ENCODE peak calls at places on chromosomes 5 and 9, in nine cellular contexts. E, D, I, U, Z, S, T, K and R are unnamed samples.

GRCh38 chr5:129904667-129905466 is 602 bp downstream of the CHSY3 start:
- DNase-seq in E (peak), D (peak), I (peak), U (peak), Z (peak), S (peak), T (no peak), K (peak), R (peak)

GRCh38 chr9:134621558-134622110 is 20.0 kb upstream of the COL5A1 start:
- DNase-seq in E (no peak), D (no peak), I (no peak), U (no peak), Z (no peak), S (peak), T (no peak), K (no peak), R (peak)

GRCh38 chr5:157160001-157160400 is 6.1 kb downstream of the GARIN3 start:
- DNase-seq in E (no peak), D (no peak), I (no peak), U (no peak), Z (no peak), S (no peak), T (no peak), K (no peak), R (no peak)

GRCh38 chr5:29550523-29550922 is 1643.0 kb upstream of the CDH6 start:
- DNase-seq in E (no peak), D (no peak), I (no peak), U (no peak), Z (no peak), S (no peak), T (no peak), K (no peak), R (no peak)

GRCh38 chr5:112867411-112867810 is 6.3 kb downstream of the SRP19 start:
- DNase-seq in E (no peak), D (no peak), I (no peak), U (no peak), Z (no peak), S (no peak), T (no peak), K (no peak), R (no peak)

GRCh38 chr9:93659837-93660177 is 83.4 kb downstream of the PHF2 start:
- DNase-seq in E (no peak), D (no peak), I (no peak), U (no peak), Z (no peak), S (no peak), T (peak), K (no peak), R (peak)

GRCh38 chr5:55327281-55327680 is 19.5 kb downstream of the MTREX start:
- DNase-seq in E (no peak), D (no peak), I (no peak), U (no peak), Z (no peak), S (no peak), T (no peak), K (no peak), R (no peak)

GRCh38 chr5:74212336-74212735 is 428.2 kb downstream of the ENC1 start:
- DNase-seq in E (peak), D (no peak), I (peak), U (no peak), Z (no peak), S (peak), T (peak), K (no peak), R (no peak)

GRCh38 chr9:72807765-72808445 is 144.9 kb downstream of the ALDH1A1 start:
- DNase-seq in E (no peak), D (no peak), I (no peak), U (no peak), Z (no peak), S (peak), T (no peak), K (peak), R (no peak)

GRCh38 chr9:134314950-134315715 is 11.1 kb upstream of the RXRA start:
- DNase-seq in E (no peak), D (no peak), I (peak), U (no peak), Z (no peak), S (no peak), T (no peak), K (no peak), R (no peak)

GRCh38 chr5:35420200-35420599 is 189.9 kb upstream of the PRLR start:
- DNase-seq in E (no peak), D (no peak), I (no peak), U (no peak), Z (no peak), S (no peak), T (no peak), K (no peak), R (no peak)

GRCh38 chr5:109388407-109388806 is 21.4 kb downstream of the PJA2 start:
- DNase-seq in E (no peak), D (no peak), I (no peak), U (no peak), Z (peak), S (no peak), T (peak), K (no peak), R (no peak)

GRCh38 chr9:119544492-119544891 is 175.3 kb upstream of the BRINP1 start:
- DNase-seq in E (no peak), D (no peak), I (no peak), U (no peak), Z (no peak), S (no peak), T (no peak), K (no peak), R (no peak)
- TF ChIP-seq CTCF in E (no peak), D (no peak), I (no peak), U (no peak), Z (no peak), S (no peak), T (no peak), K (no peak), R (no peak)

DNA sequence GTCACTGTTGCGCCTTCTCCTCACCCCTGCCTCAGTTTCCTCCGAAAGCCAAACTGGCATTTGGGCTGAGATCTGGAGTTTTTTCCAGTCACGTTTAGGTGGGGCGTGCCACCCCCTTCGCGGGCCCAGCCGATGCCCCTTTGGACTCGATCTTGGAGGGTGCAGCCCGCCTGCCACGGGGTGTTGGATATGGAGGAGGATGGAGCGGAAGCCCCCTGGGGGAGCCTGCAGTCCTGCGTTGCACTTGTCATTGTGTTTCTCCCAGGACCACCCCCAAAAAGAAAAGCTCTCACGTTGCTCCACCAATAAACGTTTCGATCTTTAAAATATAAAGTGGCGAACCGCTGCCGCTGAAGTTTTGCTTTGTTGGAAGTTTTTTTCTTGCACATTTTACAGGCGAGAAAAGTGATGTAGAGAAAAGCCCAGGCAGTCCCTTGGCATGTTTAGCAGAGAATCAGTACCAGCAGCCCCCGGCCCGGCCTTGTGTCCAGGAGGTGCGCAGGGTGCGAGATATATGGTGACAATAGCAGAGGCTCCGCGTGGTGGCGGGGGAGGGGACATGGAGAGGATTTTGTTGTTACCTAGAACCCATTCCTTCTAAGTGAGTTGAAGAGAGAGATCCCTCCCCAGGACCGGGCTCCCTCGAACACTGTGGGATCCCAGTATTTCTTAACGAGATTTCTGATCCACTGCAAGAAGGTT is 681 bp downstream of the F2R start:
- DNase-seq in E (no peak), D (peak), I (peak), U (peak), Z (no peak), S (peak), T (no peak), K (peak), R (no peak)
- TF ChIP-seq CTCF in E (no peak), D (no peak), I (no peak), U (no peak), Z (no peak), S (no peak), T (no peak), K (no peak), R (no peak)

GRCh38 chr5:79011869-79012268 is 26.8 kb upstream of the ARSB start:
- DNase-seq in E (no peak), D (no peak), I (no peak), U (no peak), Z (no peak), S (no peak), T (no peak), K (no peak), R (no peak)

GRCh38 chr5:79005939-79006338 is 20.8 kb upstream of the ARSB start:
- DNase-seq in E (no peak), D (no peak), I (no peak), U (no peak), Z (no peak), S (no peak), T (no peak), K (no peak), R (no peak)

GRCh38 chr5:79014631-79015030 is 29.5 kb upstream of the ARSB start:
- DNase-seq in E (no peak), D (no peak), I (no peak), U (no peak), Z (no peak), S (no peak), T (no peak), K (no peak), R (no peak)

GRCh38 chr5:79008362-79008761 is 23.3 kb upstream of the ARSB start:
- DNase-seq in E (no peak), D (no peak), I (no peak), U (no peak), Z (no peak), S (peak), T (no peak), K (no peak), R (no peak)

DNA sequence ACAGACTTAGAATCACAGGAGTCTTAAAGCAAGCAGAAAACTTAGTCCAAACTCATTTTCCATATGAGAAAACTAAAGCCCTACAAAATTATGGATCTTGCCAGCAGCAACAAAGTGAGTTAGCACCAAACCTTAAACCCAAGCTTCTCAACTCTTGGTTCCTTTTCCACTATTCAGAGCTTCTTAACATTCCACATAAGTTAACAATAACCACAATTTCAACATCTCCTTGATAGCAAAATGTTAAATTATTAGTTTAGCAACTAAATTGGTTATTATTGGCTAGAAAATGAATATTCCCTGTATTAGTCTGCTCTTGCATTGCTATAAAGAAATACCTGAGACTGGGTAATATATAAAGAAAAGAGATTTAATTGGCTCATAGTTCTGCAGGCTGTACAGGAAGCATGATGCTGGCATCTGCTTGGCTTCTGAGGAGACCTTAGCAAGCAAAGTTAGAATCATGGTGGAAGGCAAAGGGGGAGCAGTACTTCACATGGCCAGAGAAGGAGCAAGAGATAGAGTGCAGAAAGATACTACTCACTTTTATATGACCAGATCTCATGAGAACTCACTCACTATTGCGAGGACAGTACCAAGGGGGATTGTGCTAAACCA is 26.2 kb upstream of the ARSB start:
- DNase-seq in E (no peak), D (no peak), I (no peak), U (no peak), Z (peak), S (no peak), T (peak), K (no peak), R (no peak)
- TF ChIP-seq CTCF in E (no peak), D (no peak), I (no peak), U (no peak), Z (peak), S (no peak), T (peak), K (no peak), R (no peak)

GRCh38 chr5:127313847-127314473 is 23.4 kb downstream of the MEGF10 start:
- DNase-seq in E (peak), D (peak), I (peak), U (peak), Z (peak), S (peak), T (peak), K (peak), R (peak)
- TF ChIP-seq CTCF in E (peak), D (peak), I (peak), U (peak), Z (peak), S (peak), T (peak), K (peak), R (peak)

GRCh38 chr5:149452007-149452664 is 73.0 kb upstream of the IL17B start:
- DNase-seq in E (peak), D (peak), I (peak), U (no peak), Z (peak), S (peak), T (peak), K (no peak), R (no peak)
- TF ChIP-seq CTCF in E (no peak), D (no peak), I (no peak), U (no peak), Z (no peak), S (no peak), T (peak), K (no peak), R (no peak)